ENCODE peak calls at places on chromosomes 2 and 18, in five cellular contexts. S is fibroblast of the aortic adventitia; T is activated CD4-positive, alpha-beta T cell treated with anti-CD3 and anti-CD28 coated beads, Interleukin-2, amount 50 U/mL, for 24 hours; K is frontal cortex; R is GM13977. X is an unnamed sample.

GRCh38 chr2:8857709-8858108 is 20.3 kb upstream of the KIDINS220 start:
- DNase-seq in T (no peak), K (no peak), S (no peak), R (no peak), X (no peak)

GRCh38 chr2:29273704-29274611 is 158.7 kb downstream of the CLIP4 start:
- DNase-seq in T (no peak), R (no peak), S (no peak), K (no peak), X (no peak)

GRCh38 chr2:24272161-24272802 is 88.1 kb downstream of the ITSN2 start:
- DNase-seq in K (no peak), R (no peak), T (no peak), S (peak), X (no peak)

GRCh38 chr2:205858781-205859478 is 176.6 kb downstream of the NRP2 start:
- DNase-seq in T (no peak), K (no peak), S (peak), R (no peak), X (peak)

GRCh38 chr2:70091364-70091763 is 4.1 kb downstream of the PCBP1 start:
- DNase-seq in T (no peak), K (no peak), R (no peak), S (no peak), X (no peak)

GRCh38 chr2:195151711-195152110 is 505.3 kb upstream of the SLC39A10 start:
- DNase-seq in T (no peak), S (no peak), R (no peak), K (no peak), X (no peak)

GRCh38 chr2:149383340-149383739 is 53.0 kb downstream of the LYPD6 start:
- DNase-seq in T (no peak), K (no peak), S (peak), R (no peak), X (no peak)

GRCh38 chr2:5367321-5367720 is 324.9 kb upstream of the SOX11 start:
- DNase-seq in T (no peak), S (no peak), K (no peak), R (no peak), X (no peak)

GRCh38 chr2:132588576-132588975 is 81.4 kb downstream of the LYPD1 start:
- DNase-seq in K (no peak), S (no peak), R (no peak), T (no peak), X (no peak)

GRCh38 chr2:37786153-37786809 is 114.8 kb upstream of the CDC42EP3 start:
- DNase-seq in K (no peak), T (no peak), R (no peak), S (no peak), X (no peak)

GRCh38 chr2:23363831-23364230 is 21.1 kb upstream of the KLHL29 start:
- DNase-seq in R (no peak), T (no peak), K (no peak), S (no peak), X (no peak)

GRCh38 chr2:138497294-138497693 is 4.3 kb upstream of the SPOPL start:
- DNase-seq in K (no peak), R (no peak), T (no peak), S (no peak), X (no peak)

GRCh38 chr18:8744656-8745055 is 39.3 kb downstream of the MTCL1 start:
- DNase-seq in S (no peak), R (no peak), T (no peak), K (no peak), X (no peak)

GRCh38 chr18:74310411-74310810 is 5.2 kb upstream of the C18orf63 start:
- DNase-seq in S (peak), K (no peak), R (no peak), T (no peak), X (no peak)

GRCh38 chr2:45911503-45911902 is 260.0 kb downstream of the PRKCE start:
- DNase-seq in S (no peak), R (no peak), K (no peak), T (no peak), X (no peak)

GRCh38 chr2:147482590-147483292 is 362.1 kb upstream of the ACVR2A start:
- DNase-seq in S (no peak), T (no peak), K (no peak), R (no peak), X (no peak)

GRCh38 chr2:5990021-5990420 is 297.8 kb downstream of the SOX11 start:
- DNase-seq in T (no peak), R (no peak), K (no peak), S (no peak), X (no peak)

GRCh38 chr2:190017837-190018236 is 44.7 kb downstream of the MSTN start:
- DNase-seq in K (no peak), R (no peak), T (no peak), S (no peak), X (no peak)

GRCh38 chr2:222594679-222595078 is 61.2 kb downstream of the FARSB start:
- DNase-seq in R (no peak), T (no peak), K (no peak), S (peak), X (no peak)

GRCh38 chr2:222799262-222799918 is 61.4 kb upstream of the ACSL3 start:
- DNase-seq in T (no peak), S (no peak), R (no peak), K (no peak), X (no peak)

GRCh38 chr2:160221391-160222276 is 21.6 kb upstream of the ITGB6 start:
- DNase-seq in S (peak), K (no peak), T (no peak), R (no peak), X (no peak)

GRCh38 chr18:47936975-47937374 is 6.5 kb upstream of the SMAD2 start:
- DNase-seq in S (no peak), T (no peak), K (no peak), R (no peak), X (no peak)

GRCh38 chr2:238259085-238260020 is 19.5 kb upstream of the HES6 start:
- DNase-seq in K (no peak), T (no peak), S (no peak), R (no peak), X (no peak)

GRCh38 chr2:207546822-207547221 is 17.1 kb downstream of the CREB1 start:
- DNase-seq in T (no peak), K (no peak), R (no peak), S (peak), X (no peak)

GRCh38 chr2:35857541-35857940 is 498.0 kb upstream of the CRIM1 start:
- DNase-seq in R (no peak), T (no peak), S (no peak), K (no peak), X (no peak)

GRCh38 chr2:191746809-191747208 is 68.9 kb downstream of the NABP1 start:
- DNase-seq in T (no peak), R (no peak), K (no peak), S (peak), X (no peak)

GRCh38 chr2:173359231-173359630 is 4.6 kb downstream of the CDCA7 start:
- DNase-seq in S (no peak), T (no peak), K (no peak), R (peak), X (no peak)

GRCh38 chr2:219060821-219061791 is at the start of gene IHH:
- DNase-seq in K (no peak), T (no peak), R (peak), S (no peak), X (no peak)

GRCh38 chr2:231614559-231615057 is 21.9 kb downstream of the TEX44 start:
- DNase-seq in K (peak), T (peak), R (peak), S (no peak), X (peak)

GRCh38 chr2:13745324-13745723 is 887.2 kb upstream of the LRATD1 start:
- DNase-seq in T (no peak), R (no peak), S (no peak), K (no peak), X (no peak)

GRCh38 chr2:60852282-60852860 is 29.0 kb upstream of the REL start:
- DNase-seq in K (no peak), T (no peak), S (no peak), R (no peak), X (no peak)

GRCh38 chr18:32777049-32777448 is 4.2 kb upstream of the KLHL14 start:
- DNase-seq in K (no peak), R (no peak), T (no peak), S (peak), X (no peak)

GRCh38 chr2:98882368-98882767 is 53.7 kb downstream of the CRACDL start:
- DNase-seq in K (no peak), T (no peak), R (no peak), S (no peak), X (no peak)

GRCh38 chr2:128444816-128445532 is 126.3 kb upstream of the HS6ST1 start:
- DNase-seq in T (no peak), K (no peak), R (no peak), S (no peak), X (no peak)